ENCODE peak calls at places on chromosomes 5 and 9, in five cellular contexts. One of them, this sample, is unnamed.

GRCh38 chr5:163401271-163401670 is 36.1 kb upstream of the CCNG1 start:
- DNase-seq in lower leg skin: no peak
- DNase-seq in GM12892: no peak
- DNase-seq in spleen: no peak
- DNase-seq in Peyer's patch: no peak
- DNase-seq in this sample: no peak

GRCh38 chr9:83623634-83623991 is 670 bp downstream of the IDNK start:
- DNase-seq in lower leg skin: no peak
- DNase-seq in GM12892: no peak
- DNase-seq in spleen: no peak
- DNase-seq in Peyer's patch: no peak
- DNase-seq in this sample: no peak

GRCh38 chr9:88322906-88323566 is 65.2 kb upstream of the SPIN1 start:
- DNase-seq in lower leg skin: no peak
- DNase-seq in GM12892: no peak
- DNase-seq in spleen: no peak
- DNase-seq in Peyer's patch: peak
- DNase-seq in this sample: no peak

GRCh38 chr9:106878943-106879916 is 16.3 kb downstream of the ZNF462 start:
- DNase-seq in lower leg skin: peak
- DNase-seq in GM12892: no peak
- DNase-seq in spleen: peak
- DNase-seq in Peyer's patch: peak
- DNase-seq in this sample: no peak

GRCh38 chr5:172573115-172573882 is 67.8 kb upstream of the NEURL1B start:
- DNase-seq in lower leg skin: no peak
- DNase-seq in GM12892: no peak
- DNase-seq in spleen: no peak
- DNase-seq in Peyer's patch: no peak
- DNase-seq in this sample: no peak

GRCh38 chr5:78699565-78700143 is 51.1 kb upstream of the LHFPL2 start:
- DNase-seq in lower leg skin: no peak
- DNase-seq in GM12892: no peak
- DNase-seq in spleen: no peak
- DNase-seq in Peyer's patch: peak
- DNase-seq in this sample: peak

GRCh38 chr5:67493676-67494075 is 297.1 kb upstream of the CD180 start:
- DNase-seq in lower leg skin: no peak
- DNase-seq in GM12892: no peak
- DNase-seq in spleen: no peak
- DNase-seq in Peyer's patch: peak
- DNase-seq in this sample: no peak

GRCh38 chr5:154474267-154474956 is 3.6 kb downstream of the HAND1 start:
- DNase-seq in lower leg skin: peak
- DNase-seq in GM12892: no peak
- DNase-seq in spleen: no peak
- DNase-seq in Peyer's patch: no peak
- DNase-seq in this sample: no peak

GRCh38 chr5:159878988-159879471 is 37.3 kb upstream of the ADRA1B start:
- DNase-seq in lower leg skin: peak
- DNase-seq in GM12892: no peak
- DNase-seq in spleen: no peak
- DNase-seq in Peyer's patch: peak
- DNase-seq in this sample: peak

GRCh38 chr5:169875091-169875727 is 105.1 kb downstream of the INSYN2B start:
- DNase-seq in lower leg skin: no peak
- DNase-seq in GM12892: no peak
- DNase-seq in spleen: no peak
- DNase-seq in Peyer's patch: peak
- DNase-seq in this sample: no peak

GRCh38 chr9:107226431-107226830 is 56.6 kb upstream of the RAD23B start:
- DNase-seq in lower leg skin: no peak
- DNase-seq in GM12892: no peak
- DNase-seq in spleen: no peak
- DNase-seq in Peyer's patch: no peak
- DNase-seq in this sample: no peak

GRCh38 chr5:171667341-171668096 is 118.1 kb upstream of the SMIM23 start:
- DNase-seq in lower leg skin: peak
- DNase-seq in GM12892: no peak
- DNase-seq in spleen: no peak
- DNase-seq in Peyer's patch: no peak
- DNase-seq in this sample: no peak

GRCh38 chr5:82538339-82539034 is 260.3 kb upstream of the RPS23 start:
- DNase-seq in lower leg skin: no peak
- DNase-seq in GM12892: no peak
- DNase-seq in spleen: no peak
- DNase-seq in Peyer's patch: no peak
- DNase-seq in this sample: no peak

GRCh38 chr9:76486151-76486550 is 27.2 kb downstream of the GCNT1 start:
- DNase-seq in lower leg skin: no peak
- DNase-seq in GM12892: no peak
- DNase-seq in spleen: no peak
- DNase-seq in Peyer's patch: no peak
- DNase-seq in this sample: no peak

GRCh38 chr5:180670586-180671359 is 21.4 kb upstream of the FLT4 start:
- DNase-seq in lower leg skin: no peak
- DNase-seq in GM12892: no peak
- DNase-seq in spleen: no peak
- DNase-seq in Peyer's patch: peak
- DNase-seq in this sample: no peak

GRCh38 chr9:70415476-70415875 is 1.0 kb upstream of the KLF9 start:
- DNase-seq in lower leg skin: peak
- DNase-seq in GM12892: no peak
- DNase-seq in spleen: no peak
- DNase-seq in Peyer's patch: no peak
- DNase-seq in this sample: no peak

GRCh38 chr5:36494756-36495637 is 111.4 kb upstream of the SLC1A3 start:
- DNase-seq in lower leg skin: no peak
- DNase-seq in GM12892: no peak
- DNase-seq in spleen: no peak
- DNase-seq in Peyer's patch: no peak
- DNase-seq in this sample: no peak

GRCh38 chr9:93288891-93289883 is 105.2 kb downstream of the WNK2 start:
- DNase-seq in lower leg skin: peak
- DNase-seq in GM12892: no peak
- DNase-seq in spleen: peak
- DNase-seq in Peyer's patch: no peak
- DNase-seq in this sample: peak

DNA sequence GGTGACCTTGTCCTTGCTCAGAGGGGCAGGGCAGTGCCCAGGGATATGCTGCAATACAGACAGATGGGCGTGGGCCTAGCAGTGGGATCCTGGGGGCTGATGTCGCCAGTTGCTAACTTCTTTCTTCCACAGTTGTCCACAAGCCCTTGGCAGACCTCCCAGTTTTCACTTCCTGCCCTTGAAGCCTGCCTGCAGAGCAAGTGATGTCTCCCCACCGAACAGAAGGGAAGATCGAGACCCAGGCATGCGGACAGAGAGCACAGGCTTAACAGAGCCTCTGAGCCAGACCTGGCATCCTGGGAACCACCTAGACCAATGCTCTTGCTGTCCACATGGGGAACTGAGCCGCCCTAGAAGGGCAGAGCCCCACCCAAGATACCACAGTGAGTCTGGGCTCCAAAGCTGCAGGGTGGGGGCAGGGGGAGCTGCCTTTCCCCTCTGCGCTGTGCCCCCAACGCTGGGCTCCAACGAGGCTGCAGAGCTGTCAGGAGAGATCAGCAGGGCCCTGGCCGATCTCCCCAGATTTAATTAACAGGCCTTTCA is 13.5 kb upstream of the LAMC3 start:
- DNase-seq in lower leg skin: no peak
- DNase-seq in GM12892: no peak
- DNase-seq in spleen: no peak
- DNase-seq in Peyer's patch: no peak
- DNase-seq in this sample: peak
- TF ChIP-seq POLR2A in lower leg skin: no peak
- TF ChIP-seq POLR2A in GM12892: no peak
- TF ChIP-seq POLR2A in spleen: no peak
- TF ChIP-seq POLR2A in Peyer's patch: no peak
- TF ChIP-seq POLR2A in this sample: no peak

GRCh38 chr9:72362118-72362531 is 2.9 kb downstream of the ZFAND5 start:
- DNase-seq in lower leg skin: no peak
- DNase-seq in GM12892: no peak
- DNase-seq in spleen: no peak
- DNase-seq in Peyer's patch: no peak
- DNase-seq in this sample: no peak

GRCh38 chr9:72363908-72364678 is 915 bp downstream of the ZFAND5 start:
- DNase-seq in lower leg skin: peak
- DNase-seq in GM12892: peak
- DNase-seq in spleen: peak
- DNase-seq in Peyer's patch: peak
- DNase-seq in this sample: peak

GRCh38 chr9:72361227-72361626 is 3.8 kb downstream of the ZFAND5 start:
- DNase-seq in lower leg skin: no peak
- DNase-seq in GM12892: no peak
- DNase-seq in spleen: no peak
- DNase-seq in Peyer's patch: no peak
- DNase-seq in this sample: no peak

GRCh38 chr9:72363226-72363625 is 1.8 kb downstream of the ZFAND5 start:
- DNase-seq in lower leg skin: no peak
- DNase-seq in GM12892: no peak
- DNase-seq in spleen: no peak
- DNase-seq in Peyer's patch: no peak
- DNase-seq in this sample: no peak

GRCh38 chr9:72362680-72363139 is 2.3 kb downstream of the ZFAND5 start:
- DNase-seq in lower leg skin: peak
- DNase-seq in GM12892: peak
- DNase-seq in spleen: peak
- DNase-seq in Peyer's patch: peak
- DNase-seq in this sample: no peak
- TF ChIP-seq POLR2A in lower leg skin: no peak
- TF ChIP-seq POLR2A in GM12892: no peak
- TF ChIP-seq POLR2A in spleen: no peak
- TF ChIP-seq POLR2A in Peyer's patch: no peak
- TF ChIP-seq POLR2A in this sample: no peak

GRCh38 chr9:37468620-37469019 is 3.4 kb upstream of the ZBTB5 start:
- DNase-seq in lower leg skin: no peak
- DNase-seq in GM12892: no peak
- DNase-seq in spleen: no peak
- DNase-seq in Peyer's patch: no peak
- DNase-seq in this sample: no peak

GRCh38 chr9:37465249-37466036 is at the start of gene ZBTB5:
- DNase-seq in lower leg skin: peak
- DNase-seq in GM12892: peak
- DNase-seq in spleen: peak
- DNase-seq in Peyer's patch: peak
- DNase-seq in this sample: peak

GRCh38 chr9:37466037-37466709 is 923 bp upstream of the ZBTB5 start:
- DNase-seq in lower leg skin: peak
- DNase-seq in GM12892: peak
- DNase-seq in spleen: peak
- DNase-seq in Peyer's patch: peak
- DNase-seq in this sample: peak

GRCh38 chr9:37464006-37464405 is 1.2 kb downstream of the ZBTB5 start:
- DNase-seq in lower leg skin: no peak
- DNase-seq in GM12892: no peak
- DNase-seq in spleen: no peak
- DNase-seq in Peyer's patch: no peak
- DNase-seq in this sample: no peak

DNA sequence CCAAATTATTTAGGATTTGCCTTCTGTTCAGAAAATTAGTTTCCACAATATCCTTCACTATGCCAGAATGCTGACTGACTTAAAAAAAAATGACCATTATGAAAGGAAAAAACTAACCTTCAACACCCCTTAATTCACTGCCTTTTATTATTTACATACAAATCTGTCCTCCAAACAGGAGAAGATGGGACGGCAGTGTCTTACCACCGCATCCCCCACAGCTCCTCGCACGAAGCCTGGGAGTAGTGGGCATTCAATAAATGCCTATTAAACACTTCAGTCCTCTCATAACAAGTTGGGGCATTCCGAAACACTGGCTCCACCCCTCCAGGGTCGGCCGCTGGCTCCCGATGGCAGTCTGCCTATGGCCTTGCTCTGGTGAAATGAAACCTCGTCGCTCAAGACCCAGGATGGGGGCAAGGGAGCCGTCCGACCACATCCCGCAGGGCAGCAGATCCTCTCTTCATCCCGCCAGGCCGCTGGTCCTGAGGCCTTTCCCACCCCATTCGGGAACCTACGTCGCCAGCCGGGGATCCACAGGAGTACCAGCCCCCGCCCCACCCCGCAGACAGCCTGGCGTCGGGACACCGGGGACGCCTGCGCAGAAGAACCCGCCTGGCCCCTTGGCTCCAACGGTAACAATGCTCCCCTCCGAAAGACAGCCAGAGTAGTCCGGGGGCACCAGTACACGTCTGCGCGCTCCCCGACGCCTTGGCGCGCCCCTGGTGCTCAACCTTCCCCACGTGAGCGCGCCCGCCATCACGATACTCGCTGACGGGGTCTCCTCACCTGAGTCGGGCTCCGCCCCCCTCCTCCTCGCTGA is 613 bp downstream of the ZBTB5 start:
- DNase-seq in lower leg skin: peak
- DNase-seq in GM12892: peak
- DNase-seq in spleen: peak
- DNase-seq in Peyer's patch: no peak
- DNase-seq in this sample: peak
- TF ChIP-seq POLR2A in lower leg skin: no peak
- TF ChIP-seq POLR2A in GM12892: peak
- TF ChIP-seq POLR2A in spleen: no peak
- TF ChIP-seq POLR2A in Peyer's patch: peak
- TF ChIP-seq POLR2A in this sample: peak

GRCh38 chr9:115115117-115115880 is 2.7 kb downstream of the TNC start:
- DNase-seq in lower leg skin: no peak
- DNase-seq in GM12892: no peak
- DNase-seq in spleen: no peak
- DNase-seq in Peyer's patch: no peak
- DNase-seq in this sample: peak

GRCh38 chr9:115115924-115116323 is 2.0 kb downstream of the TNC start:
- DNase-seq in lower leg skin: no peak
- DNase-seq in GM12892: no peak
- DNase-seq in spleen: no peak
- DNase-seq in Peyer's patch: no peak
- DNase-seq in this sample: peak

GRCh38 chr9:115116620-115117284 is 1.2 kb downstream of the TNC start:
- DNase-seq in lower leg skin: no peak
- DNase-seq in GM12892: no peak
- DNase-seq in spleen: no peak
- DNase-seq in Peyer's patch: no peak
- DNase-seq in this sample: no peak

GRCh38 chr9:115118471-115119156 is 657 bp upstream of the TNC start:
- DNase-seq in lower leg skin: peak
- DNase-seq in GM12892: no peak
- DNase-seq in spleen: peak
- DNase-seq in Peyer's patch: peak
- DNase-seq in this sample: peak

DNA sequence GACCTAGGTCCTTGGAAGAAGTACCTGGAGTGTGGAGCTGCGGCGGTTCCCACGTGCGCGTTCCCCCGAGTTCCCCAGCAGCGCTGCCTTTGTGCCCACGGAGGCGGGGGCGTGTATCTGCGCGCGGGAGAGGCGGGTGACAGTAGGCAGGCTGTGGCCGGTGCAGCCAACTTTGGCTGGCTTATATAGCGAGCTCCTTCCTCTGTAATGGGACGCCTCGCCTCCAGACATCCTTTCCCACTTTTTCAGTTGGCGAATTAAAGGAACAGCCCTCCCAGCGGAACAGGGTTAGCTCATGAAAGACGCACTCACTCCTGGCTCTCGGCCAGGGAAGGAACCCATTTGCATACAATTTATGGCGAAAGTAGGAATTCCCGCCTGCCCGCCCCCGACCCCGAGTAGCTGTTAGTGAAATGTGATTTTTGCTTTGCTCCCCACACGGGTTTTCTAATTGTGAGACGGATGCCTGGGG is at the start of gene TNC:
- DNase-seq in lower leg skin: peak
- DNase-seq in GM12892: no peak
- DNase-seq in spleen: peak
- DNase-seq in Peyer's patch: peak
- DNase-seq in this sample: peak
- TF ChIP-seq POLR2A in lower leg skin: no peak
- TF ChIP-seq POLR2A in GM12892: no peak
- TF ChIP-seq POLR2A in spleen: no peak
- TF ChIP-seq POLR2A in Peyer's patch: no peak
- TF ChIP-seq POLR2A in this sample: no peak

This sample was measured in H54.